ENCODE peak calls at places on chromosomes 4 and X, in nine cellular contexts. O, D, F, V, H, Z, Y, M and B are unnamed samples.

GRCh38 chrX:133250184-133251080 is 32.3 kb upstream of the TFDP3 start:
- DNase-seq in O (no peak), D (no peak), F (no peak), V (no peak), H (no peak), Z (no peak), Y (no peak), M (no peak), B (no peak)

GRCh38 chrX:41381685-41382084 is 47.7 kb downstream of the DDX3X start:
- DNase-seq in O (no peak), D (no peak), F (no peak), V (peak; percentile 86), H (no peak), Z (no peak), Y (no peak), M (no peak), B (no peak)

GRCh38 chr4:153485374-153485773 is 19.2 kb downstream of the TMEM131L start:
- DNase-seq in O (no peak), D (no peak), F (no peak), V (no peak), H (no peak), Z (no peak), Y (no peak), M (no peak), B (no peak)

GRCh38 chr4:71110499-71110898 is 117.0 kb downstream of the DCK start:
- DNase-seq in O (no peak), D (peak; percentile 73), F (no peak), V (no peak), H (no peak), Z (no peak), Y (peak; percentile 79), M (no peak), B (no peak)

GRCh38 chr4:8061145-8061544 is 97.5 kb downstream of the ABLIM2 start:
- DNase-seq in O (no peak), D (no peak), F (no peak), V (no peak), H (no peak), Z (no peak), Y (no peak), M (no peak), B (no peak)

GRCh38 chr4:60611762-60612496 is 588.2 kb upstream of the ADGRL3 start:
- DNase-seq in O (peak; percentile 69), D (no peak), F (no peak), V (peak; percentile 71), H (no peak), Z (no peak), Y (no peak), M (no peak), B (no peak)

GRCh38 chr4:1406416-1406945 is at the start of gene NKX1-1:
- DNase-seq in O (no peak), D (no peak), F (no peak), V (no peak), H (no peak), Z (no peak), Y (no peak), M (peak; percentile 1), B (no peak)

GRCh38 chr4:153684182-153685073 is at the start of gene TLR2:
- DNase-seq in O (no peak), D (no peak), F (peak; percentile 56), V (no peak), H (no peak), Z (peak; percentile 67), Y (no peak), M (peak; percentile 68), B (no peak)

GRCh38 chr4:77618383-77619241 is 13.0 kb downstream of the CXCL13 start:
- DNase-seq in O (peak; percentile 33), D (peak; percentile 44), F (peak; percentile 55), V (peak; percentile 36), H (peak; percentile 23), Z (peak; percentile 45), Y (peak; percentile 53), M (peak; percentile 68), B (peak; percentile 64)

GRCh38 chr4:17283832-17284231 is 228.1 kb downstream of the QDPR start:
- DNase-seq in O (no peak), D (no peak), F (no peak), V (no peak), H (no peak), Z (no peak), Y (peak; percentile 1), M (no peak), B (peak; percentile 41)

GRCh38 chr4:340011-340410 is 2.4 kb downstream of the ZNF141 start:
- DNase-seq in O (no peak), D (no peak), F (no peak), V (no peak), H (no peak), Z (no peak), Y (no peak), M (no peak), B (no peak)